ENCODE peak calls at places on chromosome 14, in five cellular contexts. K is H9, V is mesenchymal stem cell, W is H1, X is trophoblast cell. O is an unnamed sample.

GRCh38 chr14:30132201-30132600 is 204.6 kb upstream of the PRKD1 start:
- DNase-seq in K (no peak), V (no peak), W (no peak), X (no peak), O (no peak)

GRCh38 chr14:95998656-95999055 is 40.5 kb upstream of the C14orf132 start:
- DNase-seq in K (no peak), V (peak), W (no peak), X (no peak), O (no peak)

GRCh38 chr14:55926007-55926406 is 192.2 kb upstream of the PELI2 start:
- DNase-seq in K (no peak), V (no peak), W (no peak), X (no peak), O (no peak)

GRCh38 chr14:61177279-61178225 is 103.6 kb downstream of the TMEM30B start:
- DNase-seq in K (peak), V (peak), W (no peak), X (peak), O (no peak)

GRCh38 chr14:24416932-24417619 is 12.4 kb downstream of the CBLN3 start:
- DNase-seq in K (no peak), V (no peak), W (no peak), X (no peak), O (no peak)

GRCh38 chr14:23442721-23443356 is 7.4 kb upstream of the MYH7 start:
- DNase-seq in K (peak), V (no peak), W (peak), X (no peak), O (no peak)

GRCh38 chr14:72643317-72643801 is 250.5 kb downstream of the DPF3 start:
- DNase-seq in K (no peak), V (peak), W (no peak), X (peak), O (no peak)

GRCh38 chr14:73723799-73724621 is 9.8 kb upstream of the PNMA1 start:
- DNase-seq in K (peak), V (peak), W (no peak), X (peak), O (no peak)

GRCh38 chr14:96053600-96054381 is 14.6 kb downstream of the C14orf132 start:
- DNase-seq in K (no peak), V (peak), W (peak), X (no peak), O (no peak)

GRCh38 chr14:105473677-105474477 is 744 bp upstream of the CRIP2 start:
- DNase-seq in K (peak), V (peak), W (peak), X (peak), O (peak)

GRCh38 chr14:75041613-75042012 is 9.7 kb downstream of the MLH3 start:
- DNase-seq in K (no peak), V (peak), W (no peak), X (no peak), O (no peak)

GRCh38 chr14:73467377-73467776 is 9.0 kb upstream of the NUMB start:
- DNase-seq in K (no peak), V (peak), W (no peak), X (peak), O (no peak)

GRCh38 chr14:31881531-31882310 is 195.4 kb upstream of the ARHGAP5 start:
- DNase-seq in K (no peak), V (no peak), W (no peak), X (no peak), O (no peak)

GRCh38 chr14:74614508-74615495 is 2.8 kb upstream of the LTBP2 start:
- DNase-seq in K (no peak), V (no peak), W (no peak), X (no peak), O (no peak)

GRCh38 chr14:37888234-37888633 is 292.8 kb downstream of the TTC6 start:
- DNase-seq in K (no peak), V (no peak), W (no peak), X (no peak), O (no peak)

GRCh38 chr14:89625988-89626806 is 209.2 kb upstream of the FOXN3 start:
- DNase-seq in K (no peak), V (no peak), W (no peak), X (no peak), O (no peak)

GRCh38 chr14:89618309-89618708 is 201.3 kb upstream of the FOXN3 start:
- DNase-seq in K (no peak), V (peak), W (no peak), X (no peak), O (no peak)

GRCh38 chr14:90658541-90658967 is 157.7 kb downstream of the TTC7B start:
- DNase-seq in K (no peak), V (peak), W (peak), X (peak), O (no peak)

GRCh38 chr14:94460631-94461416 is 8.2 kb upstream of the SERPINA11 start:
- DNase-seq in K (peak), V (no peak), W (no peak), X (no peak), O (no peak)

GRCh38 chr14:23538785-23539184 is 12.8 kb downstream of the ZFHX2 start:
- DNase-seq in K (peak), V (no peak), W (peak), X (no peak), O (no peak)

GRCh38 chr14:104693482-104694431 is 4.3 kb downstream of the INF2 start:
- DNase-seq in K (no peak), V (no peak), W (no peak), X (no peak), O (no peak)

GRCh38 chr14:59321184-59321952 is 132.9 kb downstream of the DAAM1 start:
- DNase-seq in K (no peak), V (peak), W (no peak), X (no peak), O (no peak)

GRCh38 chr14:72753879-72754400 is 140.0 kb downstream of the DPF3 start:
- DNase-seq in K (no peak), V (no peak), W (no peak), X (no peak), O (no peak)

GRCh38 chr14:104291123-104292000 is 153.0 kb downstream of the KIF26A start:
- DNase-seq in K (peak), V (no peak), W (no peak), X (no peak), O (peak)

GRCh38 chr14:19878029-19878642 is 3.2 kb downstream of the OR4K2 start:
- DNase-seq in K (no peak), V (no peak), W (no peak), X (no peak), O (no peak)

GRCh38 chr14:95402184-95402583 is 82.5 kb upstream of the CLMN start:
- DNase-seq in K (no peak), V (no peak), W (no peak), X (no peak), O (no peak)

GRCh38 chr14:51996148-51996746 is 6.9 kb downstream of the RTRAF start:
- DNase-seq in K (no peak), V (peak), W (no peak), X (no peak), O (no peak)

GRCh38 chr14:100282766-100283419 is 23.4 kb downstream of the SLC25A29 start:
- DNase-seq in K (no peak), V (no peak), W (no peak), X (peak), O (no peak)

GRCh38 chr14:90103808-90104207 is 42.0 kb downstream of the KCNK13 start:
- DNase-seq in K (no peak), V (no peak), W (no peak), X (no peak), O (no peak)

GRCh38 chr14:60656755-60657608 is 7.7 kb upstream of the SIX1 start:
- DNase-seq in K (peak), V (peak), W (peak), X (peak), O (peak)

GRCh38 chr14:58898655-58899316 is 261.0 kb downstream of the DACT1 start:
- DNase-seq in K (no peak), V (peak), W (no peak), X (peak), O (no peak)

GRCh38 chr14:64444984-64445845 is 20.1 kb upstream of the AKAP5 start:
- DNase-seq in K (no peak), V (peak), W (no peak), X (peak), O (no peak)

GRCh38 chr14:76957224-76957881 is 71.2 kb downstream of the IRF2BPL start:
- DNase-seq in K (no peak), V (peak), W (no peak), X (no peak), O (no peak)
- H3K18ac ChIP-seq in K (peak), V (peak), W (peak), X (no peak), O (peak)

GRCh38 chr14:93115069-93115919 is 431 bp downstream of the ITPK1 start:
- DNase-seq in K (peak), V (peak), W (peak), X (peak), O (peak)
- H3K9ac ChIP-seq in K (peak), V (peak), W (peak), X (peak), O (peak)

DNA sequence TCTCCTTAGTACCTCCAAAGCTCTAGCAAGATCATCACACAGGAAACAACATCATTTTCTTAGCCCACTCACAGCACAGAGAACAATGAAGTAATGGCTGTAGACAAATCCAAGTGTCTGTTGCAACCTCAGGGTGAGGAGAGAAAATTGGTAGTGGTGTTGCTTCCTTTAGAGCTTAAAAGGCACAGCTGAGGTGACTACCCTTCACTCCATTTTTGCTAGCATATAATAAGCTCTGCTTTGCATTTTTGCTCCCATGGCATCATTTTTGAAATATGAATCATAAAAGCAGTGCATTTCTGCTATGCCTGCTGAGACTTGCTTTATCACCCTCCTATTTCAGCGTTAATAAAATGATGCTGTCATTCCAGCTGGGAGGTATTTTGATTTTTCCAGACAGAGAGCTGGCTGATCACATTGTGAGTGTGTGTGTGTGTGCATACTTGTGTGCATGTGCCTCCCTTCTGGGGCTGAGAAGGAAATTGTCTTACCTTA is 18.5 kb upstream of the PCNX1 start:
- DNase-seq in K (no peak), V (peak), W (no peak), X (peak), O (no peak)
- H2BK12ac ChIP-seq in K (no peak), V (peak), W (no peak), X (no peak), O (no peak)

GRCh38 chr14:39491134-39491541 is 58.9 kb upstream of the FBXO33 start:
- DNase-seq in K (no peak), V (peak), W (peak), X (no peak), O (no peak)
- H3K18ac ChIP-seq in K (no peak), V (no peak), W (no peak), X (no peak), O (no peak)

GRCh38 chr14:97290065-97290464 is 492.9 kb downstream of the VRK1 start:
- DNase-seq in K (no peak), V (no peak), W (no peak), X (no peak), O (no peak)

GRCh38 chr14:97290977-97291376 is 493.8 kb downstream of the VRK1 start:
- DNase-seq in K (no peak), V (no peak), W (no peak), X (no peak), O (no peak)

GRCh38 chr14:97283450-97284230 is 486.5 kb downstream of the VRK1 start:
- DNase-seq in K (no peak), V (no peak), W (no peak), X (no peak), O (no peak)

GRCh38 chr14:97282644-97283403 is 485.6 kb downstream of the VRK1 start:
- DNase-seq in K (no peak), V (no peak), W (no peak), X (no peak), O (no peak)

DNA sequence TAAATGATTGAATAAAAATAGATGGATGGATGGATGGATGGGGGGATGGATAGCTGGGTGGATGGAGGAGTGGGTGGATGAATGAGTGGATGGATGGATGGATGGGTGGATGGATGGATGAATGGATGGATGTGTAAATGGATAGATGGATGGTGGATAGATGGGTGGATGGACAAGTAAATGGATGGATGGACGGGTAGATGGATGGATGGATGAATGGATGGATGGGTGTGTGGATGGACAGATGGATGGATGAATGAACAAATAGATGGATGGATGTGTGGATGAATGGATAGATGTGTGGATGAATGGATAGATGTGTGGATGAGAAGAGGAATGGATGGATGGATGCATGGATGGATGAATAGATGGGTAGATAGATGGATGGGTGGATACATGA is 490.8 kb downstream of the VRK1 start:
- DNase-seq in K (no peak), V (no peak), W (no peak), X (no peak), O (no peak)
- H3K9ac ChIP-seq in K (no peak), V (no peak), W (no peak), X (no peak), O (no peak)

DNA sequence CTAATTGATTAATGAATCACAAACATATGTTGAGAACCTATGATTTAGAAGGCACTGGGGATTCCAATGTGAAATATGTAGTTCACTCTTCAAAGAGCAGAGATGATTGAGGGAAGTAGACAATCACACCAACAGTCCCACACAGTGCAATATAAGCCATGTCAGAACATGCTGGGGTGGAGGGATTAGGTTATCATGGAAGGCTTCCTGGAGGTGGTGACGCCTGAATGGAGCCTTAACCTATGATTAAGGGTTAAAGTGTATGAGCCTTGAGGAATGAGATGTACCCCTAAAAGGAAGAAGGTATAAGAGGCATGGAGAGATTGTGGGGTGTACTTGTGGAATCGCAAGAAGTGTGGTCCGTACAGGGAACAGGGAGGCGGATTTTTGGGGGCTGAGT is 31.3 kb downstream of the ERH start:
- DNase-seq in K (no peak), V (no peak), W (no peak), X (no peak), O (no peak)
- H2BK12ac ChIP-seq in K (no peak), V (no peak), W (no peak), X (no peak), O (no peak)

GRCh38 chr14:79878785-79879184 is 332.5 kb downstream of the DIO2 start:
- DNase-seq in K (no peak), V (no peak), W (no peak), X (no peak), O (no peak)
- H3K18ac ChIP-seq in K (no peak), V (no peak), W (no peak), X (no peak), O (no peak)

DNA sequence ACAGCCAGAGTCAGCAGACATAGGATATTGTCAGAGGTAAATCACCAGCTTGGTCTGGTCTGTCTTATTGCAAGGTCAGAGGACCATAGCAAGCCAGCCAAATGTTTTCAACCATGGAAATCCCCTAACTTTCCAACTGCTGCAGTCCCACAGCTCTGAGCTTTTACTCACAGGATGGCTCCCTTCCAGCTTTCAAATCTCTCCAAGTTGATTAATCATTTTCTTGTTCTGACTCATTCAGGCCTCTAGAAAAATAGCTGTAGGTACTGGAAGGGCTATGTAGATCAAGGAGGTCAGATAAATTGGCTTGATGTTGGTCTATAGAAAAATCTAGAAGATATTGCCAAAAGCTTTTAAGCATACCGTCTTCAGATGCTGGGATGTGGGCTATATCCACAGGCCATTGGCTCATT is 413.1 kb downstream of the RAD51B start:
- DNase-seq in K (no peak), V (peak), W (no peak), X (peak), O (no peak)
- H3K9ac ChIP-seq in K (no peak), V (peak), W (no peak), X (no peak), O (no peak)